ENCODE peak calls at places on chromosomes 13 and 19, in eight cellular contexts. L is neuronal stem cell, Q is MG63, A is astrocyte of the hippocampus, X is left lung, R is ACHN, F is kidney, H is T follicular helper cell. S is an unnamed sample.

GRCh38 chr19:45096700-45097099 is 3.7 kb downstream of the PPP1R37 start:
- DNase-seq in H (no peak), R (no peak), X (no peak), F (no peak), Q (no peak), L (no peak), A (no peak), S (no peak)

GRCh38 chr13:30355405-30355741 is 48.0 kb upstream of the KATNAL1 start:
- DNase-seq in X (peak; percentile 83), F (no peak), H (no peak), L (no peak), R (no peak), A (no peak), Q (no peak), S (no peak)

GRCh38 chr13:45416521-45417125 is 1.6 kb downstream of the SLC25A30 start:
- DNase-seq in R (no peak), X (no peak), F (no peak), Q (no peak), A (no peak), H (no peak), L (no peak), S (peak; percentile 28)

GRCh38 chr13:41111454-41111853 is 21.1 kb downstream of the KBTBD6 start:
- DNase-seq in F (no peak), H (no peak), Q (peak; percentile 37), A (no peak), R (no peak), X (no peak), L (no peak), S (no peak)

GRCh38 chr19:4089400-4089908 is 22.8 kb upstream of the ZBTB7A start:
- DNase-seq in R (no peak), A (no peak), F (peak; percentile 82), L (no peak), Q (no peak), H (no peak), X (peak; percentile 87), S (peak; percentile 64)

GRCh38 chr13:48804836-48805601 is 151.3 kb downstream of the CYSLTR2 start:
- DNase-seq in F (no peak), X (no peak), L (no peak), Q (no peak), R (peak; percentile 71), H (no peak), A (no peak), S (no peak)

GRCh38 chr13:58437436-58437835 is 805.9 kb downstream of the PCDH17 start:
- DNase-seq in H (no peak), Q (no peak), A (no peak), X (no peak), L (no peak), F (no peak), R (no peak), S (no peak)

GRCh38 chr19:27764186-27764804 is 1448.7 kb downstream of the UQCRFS1 start:
- DNase-seq in X (no peak), L (no peak), R (no peak), F (no peak), Q (no peak), A (no peak), H (no peak), S (no peak)

GRCh38 chr13:21420706-21421105 is 38.4 kb downstream of the ZDHHC20 start:
- DNase-seq in L (no peak), F (no peak), H (no peak), X (no peak), R (peak; percentile 11), A (peak; percentile 40), Q (no peak), S (no peak)

GRCh38 chr13:102999498-102999897 is 66.7 kb downstream of the SLC10A2 start:
- DNase-seq in H (no peak), R (no peak), L (no peak), Q (no peak), F (no peak), A (no peak), X (no peak), S (no peak)

GRCh38 chr19:35116085-35116801 is 620 bp downstream of the FXYD3 start:
- DNase-seq in R (no peak), A (no peak), F (no peak), H (no peak), L (no peak), Q (no peak), X (peak; percentile 74), S (peak; percentile 41)

GRCh38 chr13:50448535-50448981 is 394.9 kb downstream of the DLEU7 start:
- DNase-seq in X (no peak), L (no peak), H (no peak), F (no peak), A (peak; percentile 46), R (no peak), Q (no peak), S (peak; percentile 51)

GRCh38 chr13:36891752-36892151 is 28.3 kb downstream of the SMAD9 start:
- DNase-seq in H (no peak), R (no peak), X (no peak), Q (no peak), L (no peak), A (peak; percentile 17), F (no peak), S (no peak)

GRCh38 chr13:75931116-75931515 is 295.0 kb downstream of the LMO7 start:
- DNase-seq in R (no peak), H (no peak), X (no peak), Q (no peak), F (no peak), L (no peak), A (peak; percentile 79), S (no peak)

S was measured in HT-29.